ENCODE peak calls at places on chromosomes 1 and 21, in five cellular contexts. One of them, this sample, is unnamed.

GRCh38 chr21:46115441-46116188 is 17.7 kb downstream of the COL6A2 start:
- DNase-seq in mucosa of descending colon: peak
- DNase-seq in tibial artery: peak
- DNase-seq in endothelial cell: peak
- DNase-seq in sigmoid colon: peak
- DNase-seq in this sample: peak

GRCh38 chr1:24036080-24036479 is 56.0 kb upstream of the SRSF10 start:
- DNase-seq in tibial artery: no peak
- DNase-seq in endothelial cell: no peak
- DNase-seq in sigmoid colon: peak
- DNase-seq in mucosa of descending colon: no peak
- DNase-seq in this sample: no peak

GRCh38 chr1:186511761-186512637 is 51.1 kb upstream of the PDC start:
- DNase-seq in tibial artery: no peak
- DNase-seq in endothelial cell: no peak
- DNase-seq in mucosa of descending colon: no peak
- DNase-seq in sigmoid colon: no peak
- DNase-seq in this sample: peak

GRCh38 chr1:29289493-29289892 is 53.2 kb downstream of the PTPRU start:
- DNase-seq in tibial artery: no peak
- DNase-seq in mucosa of descending colon: no peak
- DNase-seq in sigmoid colon: peak
- DNase-seq in endothelial cell: no peak
- DNase-seq in this sample: no peak

GRCh38 chr1:22709891-22710687 is 550 bp upstream of the EPHB2 start:
- DNase-seq in endothelial cell: peak
- DNase-seq in sigmoid colon: no peak
- DNase-seq in tibial artery: peak
- DNase-seq in mucosa of descending colon: peak
- DNase-seq in this sample: no peak

GRCh38 chr1:15848143-15848928 is 829 bp downstream of the SPEN start:
- DNase-seq in endothelial cell: peak
- DNase-seq in sigmoid colon: peak
- DNase-seq in tibial artery: no peak
- DNase-seq in mucosa of descending colon: peak
- DNase-seq in this sample: peak

GRCh38 chr1:22176258-22176657 is 33.4 kb upstream of the WNT4 start:
- DNase-seq in tibial artery: no peak
- DNase-seq in endothelial cell: no peak
- DNase-seq in mucosa of descending colon: no peak
- DNase-seq in sigmoid colon: no peak
- DNase-seq in this sample: peak

GRCh38 chr1:113210248-113210647 is 137.2 kb downstream of the LRIG2 start:
- DNase-seq in tibial artery: no peak
- DNase-seq in mucosa of descending colon: peak
- DNase-seq in sigmoid colon: no peak
- DNase-seq in endothelial cell: no peak
- DNase-seq in this sample: no peak

GRCh38 chr1:78145105-78145580 is 99.4 kb downstream of the GIPC2 start:
- DNase-seq in endothelial cell: peak
- DNase-seq in mucosa of descending colon: peak
- DNase-seq in sigmoid colon: peak
- DNase-seq in tibial artery: peak
- DNase-seq in this sample: no peak

GRCh38 chr1:50417487-50417886 is 5.8 kb downstream of the DMRTA2 start:
- DNase-seq in tibial artery: no peak
- DNase-seq in endothelial cell: no peak
- DNase-seq in mucosa of descending colon: no peak
- DNase-seq in sigmoid colon: no peak
- DNase-seq in this sample: no peak

GRCh38 chr1:215543191-215543606 is 23.9 kb upstream of the KCTD3 start:
- DNase-seq in mucosa of descending colon: no peak
- DNase-seq in tibial artery: no peak
- DNase-seq in endothelial cell: no peak
- DNase-seq in sigmoid colon: no peak
- DNase-seq in this sample: no peak

GRCh38 chr1:90074555-90075315 is 79.8 kb downstream of the ZNF326 start:
- DNase-seq in mucosa of descending colon: no peak
- DNase-seq in tibial artery: no peak
- DNase-seq in endothelial cell: no peak
- DNase-seq in sigmoid colon: no peak
- DNase-seq in this sample: no peak

GRCh38 chr1:26237230-26237966 is 3.4 kb downstream of the CEP85 start:
- DNase-seq in tibial artery: no peak
- DNase-seq in endothelial cell: no peak
- DNase-seq in mucosa of descending colon: no peak
- DNase-seq in sigmoid colon: no peak
- DNase-seq in this sample: no peak

GRCh38 chr1:228146761-228147693 is 2.7 kb upstream of the GJC2 start:
- DNase-seq in tibial artery: no peak
- DNase-seq in sigmoid colon: no peak
- DNase-seq in mucosa of descending colon: no peak
- DNase-seq in endothelial cell: no peak
- DNase-seq in this sample: no peak

GRCh38 chr1:177873238-177873637 is 96.6 kb downstream of the SEC16B start:
- DNase-seq in sigmoid colon: no peak
- DNase-seq in mucosa of descending colon: no peak
- DNase-seq in tibial artery: no peak
- DNase-seq in endothelial cell: no peak
- DNase-seq in this sample: no peak

GRCh38 chr1:82219841-82220240 is 419.1 kb downstream of the ADGRL2 start:
- DNase-seq in tibial artery: no peak
- DNase-seq in sigmoid colon: no peak
- DNase-seq in mucosa of descending colon: no peak
- DNase-seq in endothelial cell: no peak
- DNase-seq in this sample: no peak

GRCh38 chr1:244075247-244075722 is 24.2 kb downstream of the ZBTB18 start:
- DNase-seq in mucosa of descending colon: no peak
- DNase-seq in sigmoid colon: no peak
- DNase-seq in tibial artery: no peak
- DNase-seq in endothelial cell: no peak
- DNase-seq in this sample: no peak

GRCh38 chr1:59761440-59761839 is 53.3 kb upstream of the HOOK1 start:
- DNase-seq in endothelial cell: no peak
- DNase-seq in tibial artery: no peak
- DNase-seq in mucosa of descending colon: no peak
- DNase-seq in sigmoid colon: no peak
- DNase-seq in this sample: no peak

GRCh38 chr21:42003051-42003461 is 7.1 kb downstream of the ZBTB21 start:
- DNase-seq in tibial artery: no peak
- DNase-seq in sigmoid colon: no peak
- DNase-seq in endothelial cell: no peak
- DNase-seq in mucosa of descending colon: no peak
- DNase-seq in this sample: no peak

GRCh38 chr1:94094466-94095111 is 26.4 kb downstream of the ABCA4 start:
- DNase-seq in sigmoid colon: peak
- DNase-seq in mucosa of descending colon: peak
- DNase-seq in tibial artery: peak
- DNase-seq in endothelial cell: no peak
- DNase-seq in this sample: no peak

GRCh38 chr1:231162300-231162969 is 577 bp downstream of the TRIM67 start:
- DNase-seq in tibial artery: no peak
- DNase-seq in endothelial cell: peak
- DNase-seq in sigmoid colon: no peak
- DNase-seq in mucosa of descending colon: peak
- DNase-seq in this sample: no peak

GRCh38 chr1:169484683-169485426 is 889 bp downstream of the SLC19A2 start:
- DNase-seq in mucosa of descending colon: no peak
- DNase-seq in endothelial cell: no peak
- DNase-seq in sigmoid colon: peak
- DNase-seq in tibial artery: peak
- DNase-seq in this sample: no peak

GRCh38 chr1:204266504-204267034 is 52.8 kb upstream of the GOLT1A start:
- DNase-seq in mucosa of descending colon: peak
- DNase-seq in endothelial cell: no peak
- DNase-seq in sigmoid colon: no peak
- DNase-seq in tibial artery: no peak
- DNase-seq in this sample: no peak
- TF ChIP-seq CTCF in mucosa of descending colon: no peak
- TF ChIP-seq CTCF in endothelial cell: no peak
- TF ChIP-seq CTCF in sigmoid colon: no peak
- TF ChIP-seq CTCF in tibial artery: no peak
- TF ChIP-seq CTCF in this sample: no peak

GRCh38 chr1:159826436-159827101 is at the start of gene SLAMF8:
- DNase-seq in tibial artery: peak
- DNase-seq in sigmoid colon: no peak
- DNase-seq in mucosa of descending colon: peak
- DNase-seq in endothelial cell: no peak
- DNase-seq in this sample: no peak

GRCh38 chr1:159817276-159818041 is 9.2 kb upstream of the SLAMF8 start:
- DNase-seq in mucosa of descending colon: no peak
- DNase-seq in tibial artery: no peak
- DNase-seq in sigmoid colon: no peak
- DNase-seq in endothelial cell: no peak
- DNase-seq in this sample: no peak

GRCh38 chr1:159823401-159823800 is 3.3 kb upstream of the SLAMF8 start:
- DNase-seq in tibial artery: no peak
- DNase-seq in sigmoid colon: no peak
- DNase-seq in mucosa of descending colon: peak
- DNase-seq in endothelial cell: no peak
- DNase-seq in this sample: no peak

GRCh38 chr1:159825564-159825963 is 1.1 kb upstream of the SLAMF8 start:
- DNase-seq in tibial artery: no peak
- DNase-seq in mucosa of descending colon: no peak
- DNase-seq in endothelial cell: no peak
- DNase-seq in sigmoid colon: no peak
- DNase-seq in this sample: no peak

DNA sequence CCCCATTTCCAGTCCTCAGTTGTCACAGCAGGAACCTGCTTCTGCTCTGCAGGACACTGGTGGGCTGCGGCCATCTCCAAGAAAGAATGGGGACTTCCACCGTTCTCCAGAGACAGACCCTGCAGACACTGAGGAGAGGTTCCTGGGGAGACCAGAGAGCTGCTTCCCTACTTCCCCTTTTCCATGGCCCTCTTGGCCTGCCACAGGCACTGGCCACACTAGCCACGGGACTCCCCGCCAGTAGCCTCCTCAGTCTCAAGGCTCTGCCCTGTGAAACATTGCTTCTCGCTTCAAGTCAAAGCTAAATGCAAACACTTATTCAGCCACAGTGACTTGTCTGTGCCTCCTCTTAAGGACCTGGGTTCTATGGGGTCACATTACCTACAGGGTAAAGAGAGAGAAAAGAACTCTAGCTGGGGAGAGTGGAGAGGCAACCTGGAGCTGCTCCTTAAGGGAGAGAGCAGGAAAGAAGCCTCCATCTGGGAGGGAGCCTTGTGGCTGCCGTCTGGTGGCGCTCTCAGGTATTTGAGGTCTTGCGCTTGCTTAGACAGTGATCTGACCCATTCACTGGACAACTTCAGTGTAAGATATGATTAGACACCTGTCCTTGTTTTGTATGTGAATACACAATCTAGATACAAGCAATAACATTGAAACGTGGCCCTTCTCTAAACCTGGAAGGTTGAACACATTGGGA is 5.4 kb upstream of the SLAMF8 start:
- DNase-seq in mucosa of descending colon: no peak
- DNase-seq in sigmoid colon: no peak
- DNase-seq in endothelial cell: peak
- DNase-seq in tibial artery: no peak
- DNase-seq in this sample: no peak
- TF ChIP-seq CTCF in mucosa of descending colon: no peak
- TF ChIP-seq CTCF in sigmoid colon: no peak
- TF ChIP-seq CTCF in endothelial cell: peak
- TF ChIP-seq CTCF in tibial artery: no peak
- TF ChIP-seq CTCF in this sample: no peak

GRCh38 chr1:52403566-52404115 is 582 bp downstream of the ORC1 start:
- DNase-seq in tibial artery: no peak
- DNase-seq in endothelial cell: no peak
- DNase-seq in mucosa of descending colon: no peak
- DNase-seq in sigmoid colon: no peak
- DNase-seq in this sample: no peak

GRCh38 chr1:52404116-52404974 is at the start of the genes ORC1 and PRPF38A:
- DNase-seq in tibial artery: peak
- DNase-seq in mucosa of descending colon: peak
- DNase-seq in sigmoid colon: peak
- DNase-seq in endothelial cell: peak
- DNase-seq in this sample: peak

GRCh38 chr1:52400131-52400530 is 4.1 kb downstream of the ORC1 start:
- DNase-seq in endothelial cell: no peak
- DNase-seq in mucosa of descending colon: no peak
- DNase-seq in sigmoid colon: no peak
- DNase-seq in tibial artery: no peak
- DNase-seq in this sample: no peak

GRCh38 chr1:52402860-52403240 is 1.4 kb downstream of the ORC1 start:
- DNase-seq in sigmoid colon: no peak
- DNase-seq in mucosa of descending colon: no peak
- DNase-seq in tibial artery: no peak
- DNase-seq in endothelial cell: no peak
- DNase-seq in this sample: no peak

DNA sequence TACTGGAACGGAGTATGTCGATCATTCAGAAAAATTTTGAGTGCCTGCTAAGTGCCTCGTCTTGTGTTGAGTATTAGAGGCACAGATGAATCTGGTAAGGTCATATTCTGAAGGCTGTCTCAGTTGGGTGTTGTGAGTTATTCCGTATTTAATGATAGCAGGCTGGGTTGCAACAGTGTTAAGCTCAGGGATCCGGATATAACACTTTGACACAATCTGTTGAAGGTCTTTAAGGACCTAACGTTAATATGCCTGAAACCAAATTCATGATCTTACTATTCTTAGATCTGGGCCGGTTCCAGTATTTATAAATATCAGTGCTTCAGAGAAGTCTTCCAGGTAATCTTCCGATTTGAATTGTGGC is 555 bp downstream of the PRPF38A start:
- DNase-seq in sigmoid colon: no peak
- DNase-seq in tibial artery: no peak
- DNase-seq in endothelial cell: no peak
- DNase-seq in mucosa of descending colon: no peak
- DNase-seq in this sample: no peak
- TF ChIP-seq CTCF in sigmoid colon: no peak
- TF ChIP-seq CTCF in tibial artery: no peak
- TF ChIP-seq CTCF in endothelial cell: no peak
- TF ChIP-seq CTCF in mucosa of descending colon: no peak
- TF ChIP-seq CTCF in this sample: no peak

DNA sequence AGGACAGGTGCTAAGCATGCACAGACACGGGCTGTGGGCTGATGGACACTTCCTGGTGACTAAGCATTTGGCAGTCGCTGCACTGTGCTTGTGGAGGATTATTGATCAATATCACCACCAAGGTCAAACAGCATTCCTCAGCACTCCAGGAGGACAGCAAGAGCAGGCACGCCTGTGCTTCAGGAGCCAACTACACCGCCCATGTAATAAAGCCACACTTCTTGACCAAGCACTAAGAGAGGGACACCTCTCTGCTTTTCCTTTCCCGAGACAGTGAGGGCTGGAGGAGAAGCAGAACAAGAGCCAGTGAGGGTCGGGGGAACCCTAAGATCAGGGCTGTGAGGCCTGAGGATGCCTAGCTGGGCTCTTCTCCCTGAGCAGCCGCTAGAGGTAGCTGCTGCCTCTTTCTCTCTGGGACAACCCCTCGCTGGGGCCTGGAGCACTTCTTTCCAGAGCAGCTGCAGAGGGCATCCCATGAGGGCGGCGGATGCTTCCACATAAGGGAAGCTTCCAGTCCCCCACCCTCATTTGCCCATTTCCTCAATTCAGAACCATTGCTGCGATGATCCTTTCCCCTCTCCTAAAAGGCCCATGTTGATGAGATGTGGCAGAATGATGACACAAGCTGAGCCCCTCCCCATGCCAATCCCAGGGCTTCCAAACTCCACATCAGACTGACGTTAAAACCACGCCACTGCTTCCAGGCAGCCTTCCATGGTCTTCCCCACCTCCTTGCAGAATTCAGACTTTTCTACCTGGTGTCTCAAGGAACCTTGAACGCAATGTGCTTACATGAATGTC is 19.1 kb downstream of the RAB7B start:
- DNase-seq in mucosa of descending colon: peak
- DNase-seq in endothelial cell: peak
- DNase-seq in sigmoid colon: peak
- DNase-seq in tibial artery: peak
- DNase-seq in this sample: peak
- TF ChIP-seq CTCF in mucosa of descending colon: peak
- TF ChIP-seq CTCF in endothelial cell: peak
- TF ChIP-seq CTCF in sigmoid colon: peak
- TF ChIP-seq CTCF in tibial artery: peak
- TF ChIP-seq CTCF in this sample: no peak

This sample was measured in activated B cell treated with CpG ODN at 0.5 μM for 24 hours.